ENCODE peak calls at places on chromosome 6, in four cellular contexts. J, K, I and Q are unnamed samples.

GRCh38 chr6:10641494-10641893 is 52.9 kb downstream of the C6orf52 start:
- DNase-seq in I (no peak), J (no peak), K (no peak), Q (no peak)

GRCh38 chr6:117595099-117595923 is 7.0 kb downstream of the GOPC start:
- DNase-seq in J (no peak), I (no peak), K (no peak), Q (no peak)

GRCh38 chr6:158707120-158707519 is 57.3 kb downstream of the SYTL3 start:
- DNase-seq in K (peak; percentile 72), J (no peak), I (no peak), Q (peak; percentile 44)

GRCh38 chr6:73866305-73866704 is 170.3 kb downstream of the CD109 start:
- DNase-seq in I (no peak), K (no peak), J (no peak), Q (no peak)

GRCh38 chr6:53353624-53354023 is 4.9 kb upstream of the ELOVL5 start:
- DNase-seq in K (no peak), J (no peak), I (no peak), Q (no peak)

GRCh38 chr6:158408552-158409130 is 96.4 kb downstream of the TULP4 start:
- DNase-seq in I (peak; percentile 54), J (no peak), K (peak; percentile 36), Q (peak; percentile 92)

GRCh38 chr6:117389227-117390057 is 36.3 kb downstream of the ROS1 start:
- DNase-seq in I (no peak), K (no peak), J (no peak), Q (peak; percentile 11)

GRCh38 chr6:18307006-18307405 is 42.7 kb upstream of the DEK start:
- DNase-seq in K (no peak), J (peak; percentile 71), I (peak; percentile 47), Q (peak; percentile 11)

GRCh38 chr6:72554203-72554564 is 67.7 kb upstream of the KCNQ5 start:
- DNase-seq in I (peak; percentile 44), K (no peak), J (no peak), Q (peak; percentile 58)

GRCh38 chr6:85453490-85453889 is 3.6 kb downstream of the NT5E start:
- DNase-seq in I (no peak), K (no peak), J (no peak), Q (no peak)

GRCh38 chr6:133128191-133128590 is 113.0 kb upstream of the EYA4 start:
- DNase-seq in I (no peak), J (no peak), K (no peak), Q (peak; percentile 5)

GRCh38 chr6:132937466-132937906 is 123.1 kb downstream of the RPS12 start:
- DNase-seq in J (peak; percentile 94), I (no peak), K (peak; percentile 32), Q (peak; percentile 45)

GRCh38 chr6:149233056-149233715 is 84.3 kb upstream of the TAB2 start:
- DNase-seq in J (no peak), I (peak; percentile 88), K (no peak), Q (peak; percentile 86)

GRCh38 chr6:166866839-166867637 is 89.3 kb downstream of the RNASET2 start:
- DNase-seq in K (no peak), I (no peak), J (no peak), Q (no peak)

GRCh38 chr6:166904101-166904746 is 52.1 kb downstream of the RNASET2 start:
- DNase-seq in I (no peak), J (peak; percentile 56), K (no peak), Q (peak; percentile 10)

GRCh38 chr6:105077592-105078463 is 102.0 kb downstream of the POPDC3 start:
- DNase-seq in J (peak; percentile 76), K (no peak), I (peak; percentile 27), Q (peak; percentile 71)

GRCh38 chr6:4459032-4459431 is 317.2 kb upstream of the CDYL start:
- DNase-seq in I (peak; percentile 31), J (no peak), K (peak; percentile 27), Q (peak; percentile 94)

GRCh38 chr6:158219229-158219628 is 51.1 kb downstream of the GTF2H5 start:
- DNase-seq in K (no peak), J (no peak), I (peak; percentile 97), Q (peak; percentile 94)

GRCh38 chr6:144219056-144219685 is 66.0 kb upstream of the UTRN start:
- DNase-seq in K (no peak), I (peak; percentile 46), J (peak; percentile 65), Q (peak; percentile 76)

GRCh38 chr6:49003348-49003747 is 459.7 kb downstream of the MMUT start:
- DNase-seq in J (no peak), I (no peak), K (no peak), Q (no peak)

GRCh38 chr6:30207619-30208295 is 5.4 kb downstream of the TRIM26 start:
- DNase-seq in I (no peak), J (no peak), K (no peak), Q (peak; percentile 28)

GRCh38 chr6:155448823-155449789 is 6.5 kb downstream of the NOX3 start:
- DNase-seq in J (peak; percentile 34), I (no peak), K (peak; percentile 76), Q (no peak)

GRCh38 chr6:157017861-157018260 is 240.7 kb downstream of the ARID1B start:
- DNase-seq in K (no peak), I (no peak), J (no peak), Q (peak; percentile 37)

GRCh38 chr6:169997187-169997929 is 245.9 kb downstream of the ERMARD start:
- DNase-seq in J (no peak), K (no peak), I (no peak), Q (no peak)

GRCh38 chr6:7921582-7922199 is 11.1 kb upstream of the TXNDC5 start:
- DNase-seq in I (no peak), K (no peak), J (no peak), Q (peak; percentile 79)

GRCh38 chr6:104579464-104579863 is 280.3 kb downstream of the HACE1 start:
- DNase-seq in K (no peak), J (peak; percentile 25), I (no peak), Q (peak; percentile 33)

GRCh38 chr6:119974430-119975159 is 625.0 kb upstream of the MAN1A1 start:
- DNase-seq in J (no peak), K (no peak), I (no peak), Q (no peak)

GRCh38 chr6:89410231-89411018 is 1.6 kb downstream of the RRAGD start:
- DNase-seq in K (no peak), J (peak; percentile 85), I (no peak), Q (no peak)

GRCh38 chr6:21395121-21395520 is 198.4 kb upstream of the SOX4 start:
- DNase-seq in I (no peak), K (no peak), J (no peak), Q (peak; percentile 17)

GRCh38 chr6:79257381-79258205 is 23.1 kb upstream of the HMGN3 start:
- DNase-seq in K (peak; percentile 81), I (no peak), J (no peak), Q (peak; percentile 76)

GRCh38 chr6:167574431-167575097 is 249.7 kb downstream of the TTLL2 start:
- DNase-seq in K (no peak), J (no peak), I (no peak), Q (peak; percentile 30)

DNA sequence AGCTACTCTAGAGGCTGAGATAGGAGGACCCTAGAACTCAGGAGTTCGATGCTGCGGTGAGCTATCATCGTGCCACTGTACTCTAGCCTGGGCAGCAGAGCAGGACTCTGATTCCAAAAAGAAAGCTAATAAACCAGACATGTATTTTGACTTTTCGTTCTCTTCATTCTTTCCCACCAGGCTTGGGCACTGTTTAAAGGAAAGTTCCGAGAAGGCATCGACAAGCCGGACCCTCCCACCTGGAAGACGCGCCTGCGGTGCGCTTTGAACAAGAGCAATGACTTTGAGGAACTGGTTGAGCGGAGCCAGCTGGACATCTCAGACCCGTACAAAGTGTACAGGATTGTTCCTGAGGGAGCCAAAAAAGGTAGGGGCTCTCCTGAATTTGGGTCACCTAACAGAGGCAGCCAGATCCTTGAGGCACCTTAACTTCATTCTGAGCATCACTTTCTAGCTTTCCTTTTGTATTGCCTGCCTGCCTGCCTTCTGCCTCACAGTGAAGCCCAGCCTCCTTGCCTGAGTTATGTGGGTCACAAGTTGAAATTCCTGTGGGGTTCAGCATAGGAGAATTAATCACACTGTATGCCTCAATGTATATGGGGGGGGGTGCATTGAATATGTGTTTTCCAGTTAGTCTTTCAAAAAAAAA is 3.2 kb downstream of the IRF4 start:
- DNase-seq in K (no peak), I (no peak), J (no peak), Q (no peak)
- H3K4me3 ChIP-seq in K (no peak overlapping the region), I (no peak overlapping the region), J (no peak overlapping the region), Q (no peak overlapping the region)

GRCh38 chr6:44475417-44475778 is 87.9 kb downstream of the CDC5L start:
- DNase-seq in K (no peak), J (no peak), I (no peak), Q (no peak)

GRCh38 chr6:44476849-44477248 is 89.3 kb downstream of the CDC5L start:
- DNase-seq in J (no peak), I (no peak), K (no peak), Q (no peak)

GRCh38 chr6:44474643-44475042 is 87.1 kb downstream of the CDC5L start:
- DNase-seq in I (no peak), K (no peak), J (no peak), Q (no peak)

GRCh38 chr6:44477293-44477894 is 89.9 kb downstream of the CDC5L start:
- DNase-seq in J (no peak), I (no peak), K (no peak), Q (no peak)

GRCh38 chr6:44475779-44476434 is 88.4 kb downstream of the CDC5L start:
- DNase-seq in K (peak; percentile 78), I (no peak), J (peak; percentile 90), Q (peak; percentile 80)
- TF ChIP-seq CTCF in K (peak; percentile 92), I (peak; percentile 99), J (peak; percentile 88), Q (peak; percentile 86)

GRCh38 chr6:111600588-111601440 is 4.9 kb downstream of the TRAF3IP2 start:
- DNase-seq in J (no peak), I (no peak), K (no peak), Q (no peak)
- H3K4me3 ChIP-seq in J (no peak overlapping the region), I (no peak overlapping the region), K (no peak overlapping the region), Q (no peak overlapping the region)

GRCh38 chr6:36914227-36914794 is 28.6 kb downstream of the C6orf89 start:
- DNase-seq in J (peak; percentile 90), K (peak; percentile 71), I (no peak), Q (peak; percentile 54)
- TF ChIP-seq CTCF in J (peak; percentile 65), K (peak; percentile 33), I (peak; percentile 46), Q (peak; percentile 44)

GRCh38 chr6:39820553-39820952 is 28.4 kb downstream of the DAAM2 start:
- DNase-seq in J (no peak), K (no peak), I (no peak), Q (no peak)
- H3K4me3 ChIP-seq in J (no peak overlapping the region), K (peak overlapping the region; percentile 39), I (no peak overlapping the region), Q (no peak overlapping the region)

GRCh38 chr6:138403801-138404665 is at the start of gene HEBP2:
- DNase-seq in I (peak; percentile 33), K (peak; percentile 98), J (peak; percentile 99), Q (peak; percentile 82)
- TF ChIP-seq CTCF in I (peak; percentile 30), K (peak; percentile 50), J (peak; percentile 49), Q (no peak)

DNA sequence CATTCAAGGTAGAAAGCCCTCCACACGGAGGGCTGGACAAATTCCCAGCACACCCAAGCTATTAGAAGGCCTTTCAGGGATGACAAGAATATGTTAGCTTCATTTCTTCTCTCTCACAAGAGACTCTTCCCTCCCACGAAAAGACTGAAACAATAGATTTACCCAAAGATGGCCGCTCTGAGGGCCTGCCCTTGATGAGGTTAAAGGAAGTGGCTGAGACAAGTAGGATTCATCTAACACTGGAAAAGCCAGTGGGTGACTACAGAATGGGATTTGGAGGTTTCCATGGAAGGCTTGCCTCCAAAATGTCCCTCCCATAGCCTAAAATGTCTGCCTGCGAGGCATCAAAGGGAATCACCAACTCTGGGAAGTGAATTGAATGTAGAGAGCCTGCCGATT is 277.6 kb downstream of the CLIC5 start:
- DNase-seq in K (no peak), I (no peak), J (no peak), Q (no peak)
- H3K4me3 ChIP-seq in K (no peak overlapping the region), I (no peak overlapping the region), J (no peak overlapping the region), Q (no peak overlapping the region)

GRCh38 chr6:15194453-15194852 is 51.4 kb upstream of the JARID2 start:
- DNase-seq in K (no peak), I (no peak), J (no peak), Q (no peak)
- TF ChIP-seq CTCF in K (no peak), I (no peak), J (no peak), Q (no peak)